ENCODE peak calls at places on chromosomes 12 and 14, in ten cellular contexts. F is thyroid gland, Q is A549, W is lower leg skin, S is stomach, C is body of pancreas, K is transverse colon, M is tibial nerve, R is Peyer's patch, P is ovary. L is an unnamed sample.

GRCh38 chr12:64656429-64656828 is 46.1 kb downstream of the RASSF3 start:
- DNase-seq in C (peak; percentile 42), Q (no peak), K (no peak), M (no peak), S (peak; percentile 51), F (no peak), P (no peak), R (no peak), W (no peak), L (no peak)

GRCh38 chr12:113860950-113861349 is 105.2 kb downstream of the RBM19 start:
- DNase-seq in F (no peak), K (no peak), Q (peak; percentile 60), C (no peak), M (no peak), W (no peak), P (no peak), S (no peak), R (no peak), L (peak; percentile 96)

GRCh38 chr12:31246470-31246850 is 79.5 kb downstream of the SINHCAF start:
- DNase-seq in P (no peak), S (no peak), W (no peak), M (no peak), K (no peak), Q (no peak), R (no peak), C (no peak), F (no peak), L (no peak)

GRCh38 chr14:81450100-81450531 is 50.0 kb upstream of the STON2 start:
- DNase-seq in Q (no peak), C (no peak), P (peak; percentile 68), F (peak; percentile 88), S (no peak), K (no peak), M (peak; percentile 30), W (no peak), R (no peak), L (no peak)

GRCh38 chr12:66197413-66198055 is 8.5 kb downstream of the IRAK3 start:
- DNase-seq in S (no peak), Q (no peak), C (no peak), R (no peak), K (no peak), W (no peak), M (no peak), F (no peak), P (no peak), L (no peak)

GRCh38 chr12:51323966-51324895 is at the start of gene BIN2:
- DNase-seq in S (peak; percentile 56), P (no peak), W (no peak), M (no peak), C (peak; percentile 13), F (peak; percentile 8), K (peak; percentile 74), Q (no peak), R (peak; percentile 63), L (no peak)

GRCh38 chr14:52015411-52016030 is 26.2 kb downstream of the RTRAF start:
- DNase-seq in K (no peak), P (no peak), M (no peak), W (no peak), C (peak; percentile 57), R (no peak), F (no peak), Q (peak; percentile 6), S (peak; percentile 68), L (no peak)

GRCh38 chr12:3772380-3772779 is 19.5 kb upstream of the CRACR2A start:
- DNase-seq in S (no peak), P (no peak), W (no peak), C (no peak), F (no peak), K (no peak), Q (no peak), R (no peak), M (no peak), L (no peak)

GRCh38 chr12:115450710-115451109 is 766.7 kb upstream of the TBX3 start:
- DNase-seq in K (no peak), P (no peak), W (no peak), M (no peak), R (no peak), Q (no peak), F (no peak), C (no peak), S (no peak), L (no peak)

GRCh38 chr12:115451785-115452736 is 768.1 kb upstream of the TBX3 start:
- DNase-seq in S (peak; percentile 63), F (peak; percentile 61), R (peak; percentile 77), C (peak; percentile 42), K (no peak), W (no peak), Q (peak; percentile 18), P (peak; percentile 65), M (no peak), L (no peak)

GRCh38 chr12:115451151-115451784 is 767.3 kb upstream of the TBX3 start:
- DNase-seq in K (no peak), Q (no peak), C (no peak), W (no peak), P (no peak), M (no peak), S (no peak), R (no peak), F (no peak), L (no peak)

GRCh38 chr12:115455268-115455681 is 771.3 kb upstream of the TBX3 start:
- DNase-seq in W (no peak), K (no peak), Q (no peak), P (no peak), R (no peak), F (no peak), M (no peak), C (no peak), S (no peak), L (no peak)

DNA sequence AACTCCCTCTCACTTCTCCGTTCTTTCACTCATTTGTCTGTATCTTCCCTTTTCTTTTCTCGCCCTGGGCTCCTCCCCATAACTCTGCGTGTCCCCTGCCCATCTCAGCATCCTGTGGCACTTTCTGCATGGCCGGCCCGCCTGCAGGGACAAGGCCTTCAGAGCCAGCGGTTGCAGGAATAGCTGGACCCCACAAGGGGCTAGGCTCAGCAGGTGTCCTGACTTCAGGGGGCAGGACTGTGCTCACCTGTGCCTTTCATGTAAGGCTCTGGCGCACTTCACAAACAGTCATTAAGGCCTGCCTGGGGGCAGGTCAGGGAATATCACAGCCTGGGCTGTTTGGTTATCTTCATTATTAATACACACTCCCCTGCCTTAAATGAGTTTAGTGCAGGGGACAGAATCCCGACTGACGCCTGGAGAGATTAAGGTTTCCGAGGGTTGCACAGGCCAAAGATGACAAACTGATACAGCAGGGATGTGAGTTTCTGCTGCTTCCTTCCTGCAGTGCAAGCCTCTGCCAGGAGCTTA is 768.8 kb upstream of the TBX3 start:
- DNase-seq in P (no peak), F (no peak), W (no peak), Q (no peak), M (no peak), R (no peak), S (no peak), C (no peak), K (no peak), L (no peak)
- TF ChIP-seq POLR2A in P (no peak), F (no peak), W (no peak), Q (no peak), M (no peak), R (no peak), S (no peak), C (no peak), K (no peak), L (no peak)

DNA sequence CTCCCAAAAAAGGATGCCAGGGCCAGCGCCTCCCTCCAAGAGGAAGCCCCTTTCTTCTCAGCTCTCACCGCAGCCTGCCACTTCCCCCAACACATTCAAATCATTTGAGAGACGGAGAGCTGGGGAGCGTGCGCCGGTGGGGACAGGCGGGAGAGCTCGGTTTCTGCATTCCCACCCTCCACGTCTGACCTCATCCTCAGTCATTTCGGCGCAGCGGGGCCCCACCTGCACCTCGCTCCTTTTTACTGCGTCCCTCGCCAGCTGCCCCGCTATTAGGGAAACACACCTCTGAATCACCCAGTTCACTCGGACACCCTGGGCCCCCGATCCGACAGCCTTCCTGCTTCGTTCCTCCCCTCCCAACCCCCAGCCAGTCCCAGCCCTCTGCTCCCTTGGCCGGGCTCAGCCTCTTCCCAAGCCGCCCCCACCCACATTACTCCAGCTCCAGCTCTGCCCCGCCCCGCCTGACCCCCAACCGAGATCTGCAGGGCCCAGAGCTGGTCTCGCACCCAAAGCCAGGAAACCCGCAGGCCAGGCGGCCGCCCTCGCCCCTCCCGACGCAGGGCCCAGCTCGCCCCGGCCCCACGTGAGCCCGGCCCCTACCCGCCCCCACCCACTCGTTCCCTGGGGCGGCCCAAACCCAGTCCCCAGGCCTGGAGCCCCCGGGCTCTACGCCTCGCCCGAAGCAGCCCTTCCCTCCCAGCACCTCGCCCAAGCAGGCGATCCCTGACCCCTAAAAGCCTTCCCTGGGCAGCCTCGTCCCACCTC is 797 bp downstream of the CORO1C start:
- DNase-seq in C (peak; percentile 65), W (peak; percentile 57), P (peak; percentile 76), S (peak; percentile 52), R (peak; percentile 76), M (peak; percentile 59), F (peak; percentile 51), Q (peak; percentile 61), K (peak; percentile 76), L (peak; percentile 69)
- TF ChIP-seq POLR2A in C (peak; percentile 44), W (no peak), P (peak; percentile 63), S (no peak), R (peak; percentile 19), M (peak; percentile 45), F (no peak), Q (no peak), K (peak; percentile 75), L (peak; percentile 49)

GRCh38 chr12:107093547-107094448 is at the start of gene CRY1:
- DNase-seq in R (peak; percentile 98), M (peak; percentile 94), S (peak; percentile 96), C (peak; percentile 96), F (peak; percentile 96), P (peak; percentile 98), W (peak; percentile 92), Q (peak; percentile 79), K (peak; percentile 95), L (peak; percentile 60)
- TF ChIP-seq POLR2A in R (no peak), M (no peak), S (no peak), C (no peak), F (peak; percentile 28), P (no peak), W (no peak), Q (peak; percentile 59), K (no peak), L (peak; percentile 45)

GRCh38 chr12:119179335-119180021 is 747 bp downstream of the HSPB8 start:
- DNase-seq in Q (peak; percentile 64), W (no peak), F (peak; percentile 78), C (peak; percentile 73), S (peak; percentile 58), M (peak; percentile 35), R (no peak), P (peak; percentile 39), K (no peak), L (peak; percentile 74)

GRCh38 chr12:119177056-119177325 is 1.7 kb upstream of the HSPB8 start:
- DNase-seq in P (no peak), R (no peak), W (no peak), C (no peak), Q (no peak), K (no peak), F (no peak), M (no peak), S (no peak), L (no peak)

GRCh38 chr12:119180380-119181040 is 1.8 kb downstream of the HSPB8 start:
- DNase-seq in K (peak; percentile 23), F (peak; percentile 26), Q (no peak), W (peak; percentile 60), M (peak; percentile 28), R (no peak), C (no peak), S (peak; percentile 31), P (peak; percentile 43), L (peak; percentile 29)

GRCh38 chr12:119177724-119178380 is 879 bp upstream of the HSPB8 start:
- DNase-seq in C (no peak), K (no peak), W (no peak), Q (no peak), M (no peak), R (no peak), F (no peak), S (no peak), P (no peak), L (no peak)

DNA sequence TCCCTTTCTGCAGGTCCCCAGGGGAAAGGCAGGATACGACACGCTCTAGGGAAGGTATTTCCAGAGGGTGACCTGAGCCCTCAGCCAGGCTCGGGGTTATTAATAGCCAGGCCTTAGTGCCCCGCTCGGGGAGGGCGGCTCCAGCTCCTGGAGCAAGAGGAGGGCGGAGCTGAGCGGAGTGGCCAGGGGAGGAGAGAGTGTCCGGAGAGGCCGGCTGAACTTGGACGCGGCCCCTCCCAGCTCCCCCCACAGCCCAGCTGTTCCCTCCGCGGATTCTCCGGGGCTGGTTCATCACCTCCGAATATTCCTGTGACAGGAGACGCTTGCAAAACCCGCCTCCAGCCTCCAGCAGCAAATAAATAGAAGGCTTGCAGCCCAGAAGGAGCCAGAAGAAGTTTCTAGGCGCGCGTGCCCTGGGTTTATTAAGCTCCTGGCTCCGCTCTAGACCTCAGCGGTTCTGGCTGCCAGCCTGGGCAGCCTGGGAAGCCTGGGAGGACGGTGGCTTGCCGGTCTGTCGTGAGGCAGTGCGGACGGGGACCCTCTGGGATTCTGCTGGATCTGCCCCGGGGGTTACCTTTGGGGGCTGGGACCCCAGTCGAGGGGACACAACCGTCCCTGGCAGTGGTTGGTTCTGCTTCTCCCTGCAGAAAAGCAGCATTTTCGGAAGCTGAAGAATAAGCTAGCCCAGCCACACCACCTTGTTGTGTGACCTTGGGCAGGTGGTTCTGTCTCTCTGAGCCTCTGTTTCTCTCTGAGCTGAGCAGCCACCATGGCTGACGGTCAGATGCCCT is at the start of gene HSPB8:
- DNase-seq in C (peak; percentile 83), Q (peak; percentile 74), M (peak; percentile 61), S (peak; percentile 81), R (peak; percentile 62), K (peak; percentile 73), W (peak; percentile 76), F (peak; percentile 96), P (peak; percentile 85), L (peak; percentile 83)
- TF ChIP-seq POLR2A in C (peak; percentile 80), Q (peak; percentile 5), M (no peak), S (no peak), R (no peak), K (peak; percentile 83), W (no peak), F (peak; percentile 96), P (peak; percentile 62), L (peak; percentile 76)